ENCODE peak calls at places on chromosomes 5 and 9, in four cellular contexts. K is Caco-2, C is natural killer cell, R is GM10248. D is an unnamed sample.

GRCh38 chr9:1018121-1018520 is 32.0 kb upstream of the DMRT2 start:
- DNase-seq in K (peak), C (no peak), R (peak), D (no peak)

GRCh38 chr5:73411927-73412596 is 36.5 kb downstream of the FOXD1 start:
- DNase-seq in K (no peak), C (no peak), R (no peak), D (no peak)

GRCh38 chr9:95023217-95024003 is 294.1 kb downstream of the FANCC start:
- DNase-seq in K (no peak), C (no peak), R (no peak), D (no peak)

GRCh38 chr9:97479496-97480159 is 21.8 kb upstream of the TMOD1 start:
- DNase-seq in K (no peak), C (no peak), R (no peak), D (no peak)

GRCh38 chr9:19782005-19782404 is 6.8 kb downstream of the SLC24A2 start:
- DNase-seq in K (no peak), C (no peak), R (no peak), D (no peak)

GRCh38 chr9:124139001-124139400 is 118.7 kb upstream of the NEK6 start:
- DNase-seq in K (no peak), C (no peak), R (no peak), D (no peak)

GRCh38 chr9:87667164-87667738 is 58.7 kb upstream of the CTSL start:
- DNase-seq in K (peak), C (no peak), R (no peak), D (no peak)

GRCh38 chr9:120109242-120109641 is 470.7 kb downstream of the CDK5RAP2 start:
- DNase-seq in K (peak), C (no peak), R (no peak), D (no peak)

GRCh38 chr5:126868338-126868737 is 91.4 kb downstream of the LMNB1 start:
- DNase-seq in K (no peak), C (no peak), R (no peak), D (no peak)

GRCh38 chr5:98767563-98767962 is 5.9 kb upstream of the RGMB start:
- DNase-seq in K (no peak), C (no peak), R (no peak), D (no peak)

GRCh38 chr9:15078345-15078744 is 168.1 kb upstream of the FREM1 start:
- DNase-seq in K (no peak), C (no peak), R (no peak), D (no peak)

GRCh38 chr5:149493316-149493715 is 57.9 kb downstream of the CSNK1A1 start:
- DNase-seq in K (no peak), C (no peak), R (no peak), D (no peak)

GRCh38 chr9:5899292-5899691 is 8.6 kb downstream of the MLANA start:
- DNase-seq in K (peak), C (no peak), R (no peak), D (no peak)
- TF ChIP-seq CTCF in K (peak), C (no peak), R (peak), D (peak)

GRCh38 chr9:129898205-129898604 is 62.9 kb downstream of the USP20 start:
- DNase-seq in K (no peak), C (no peak), R (no peak), D (no peak)
- TF ChIP-seq CTCF in K (no peak), C (no peak), R (no peak), D (no peak)

DNA sequence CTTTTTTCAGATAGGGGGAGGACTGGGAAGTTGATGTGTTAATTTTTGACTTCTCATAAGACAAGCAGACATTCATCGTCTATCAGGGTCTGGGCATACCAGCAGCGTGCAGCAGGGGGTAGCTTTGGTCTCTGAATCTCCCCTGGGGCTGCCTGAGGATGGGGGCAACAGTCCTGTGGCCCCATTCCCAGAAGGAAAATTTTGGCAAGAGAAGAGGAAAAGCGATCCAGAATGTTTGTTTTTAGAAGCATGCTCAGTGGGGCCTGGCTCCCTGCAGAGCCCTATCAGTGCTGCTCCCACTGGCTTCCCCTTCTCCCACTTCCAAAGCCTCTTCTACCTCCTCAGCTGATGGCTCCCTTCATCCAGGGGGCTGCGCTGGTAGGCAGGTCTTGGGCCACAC is 194.8 kb upstream of the IL12B start:
- DNase-seq in K (no peak), C (no peak), R (no peak), D (no peak)
- TF ChIP-seq CTCF in K (no peak), C (no peak), R (no peak), D (no peak)

GRCh38 chr5:93681432-93681831 is 60.0 kb downstream of the POU5F2 start:
- DNase-seq in K (no peak), C (no peak), R (no peak), D (no peak)
- TF ChIP-seq CTCF in K (peak), C (no peak), R (no peak), D (peak)

GRCh38 chr9:136853596-136854112 is 1.5 kb downstream of the MAMDC4 start:
- DNase-seq in K (no peak), C (no peak), R (no peak), D (no peak)
- TF ChIP-seq CTCF in K (no peak), C (no peak), R (no peak), D (no peak)

DNA sequence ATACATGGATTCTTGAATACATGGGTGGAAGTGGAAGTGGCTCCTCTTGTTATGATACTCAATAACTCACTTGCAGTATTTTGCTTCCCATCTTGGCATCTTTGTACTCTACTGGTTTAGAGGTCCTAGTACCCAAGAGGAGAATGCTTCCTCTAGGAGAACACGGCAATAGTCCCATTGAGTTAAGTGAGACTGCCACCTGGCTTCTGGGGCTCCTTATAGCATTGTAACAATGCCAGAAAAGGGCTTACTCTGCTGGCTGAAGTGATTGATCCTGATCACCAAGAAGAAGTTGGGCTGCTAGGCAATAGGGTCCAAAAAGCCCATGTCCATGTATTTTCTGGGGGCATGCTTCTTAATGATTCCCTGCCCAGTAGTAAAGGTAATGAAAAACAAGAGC is 627.6 kb upstream of the SGCD start:
- DNase-seq in K (no peak), C (no peak), R (no peak), D (no peak)
- TF ChIP-seq CTCF in K (no peak), C (no peak), R (no peak), D (no peak)

GRCh38 chr9:22029231-22029630 is 20.1 kb upstream of the CDKN2B start:
- DNase-seq in K (no peak), C (no peak), R (no peak), D (no peak)
- TF ChIP-seq CTCF in K (no peak), C (no peak), R (no peak), D (no peak)

DNA sequence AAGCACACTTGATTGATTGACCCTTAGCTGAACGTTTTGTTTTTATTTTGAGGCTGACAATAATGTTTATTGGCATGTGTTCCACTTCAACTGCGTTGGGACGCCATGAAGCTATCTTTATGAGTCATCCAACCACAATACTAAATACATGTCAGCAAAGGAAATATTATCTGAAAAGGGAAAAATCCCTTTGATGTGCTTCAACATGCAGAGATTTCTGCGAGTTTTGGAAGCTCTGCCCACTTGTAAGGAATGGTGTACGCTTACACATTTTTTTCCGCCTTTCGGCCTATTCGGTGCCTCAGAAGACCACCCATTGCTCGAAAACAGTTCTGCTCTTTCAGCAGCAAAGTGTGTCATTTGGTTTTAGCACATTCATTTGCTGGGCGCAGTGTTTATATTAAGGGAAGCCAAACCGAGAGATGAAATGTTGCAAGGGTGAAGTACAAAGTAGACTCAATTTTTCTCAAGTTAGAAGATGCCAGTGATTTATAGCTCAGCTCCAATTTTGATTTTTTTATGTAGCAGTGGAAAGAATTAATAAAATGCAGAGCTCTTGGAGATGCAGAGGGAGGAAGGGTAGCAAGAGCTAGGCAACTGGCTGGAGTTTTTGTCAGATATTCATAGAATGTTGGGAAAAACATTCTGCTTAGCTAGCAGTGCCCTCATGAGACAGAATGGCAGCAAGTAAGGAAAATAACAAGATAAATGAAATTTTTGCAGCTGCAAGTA is 68.9 kb downstream of the PRDM6 start:
- DNase-seq in K (no peak), C (no peak), R (no peak), D (no peak)
- TF ChIP-seq CTCF in K (no peak), C (no peak), R (no peak), D (no peak)

DNA sequence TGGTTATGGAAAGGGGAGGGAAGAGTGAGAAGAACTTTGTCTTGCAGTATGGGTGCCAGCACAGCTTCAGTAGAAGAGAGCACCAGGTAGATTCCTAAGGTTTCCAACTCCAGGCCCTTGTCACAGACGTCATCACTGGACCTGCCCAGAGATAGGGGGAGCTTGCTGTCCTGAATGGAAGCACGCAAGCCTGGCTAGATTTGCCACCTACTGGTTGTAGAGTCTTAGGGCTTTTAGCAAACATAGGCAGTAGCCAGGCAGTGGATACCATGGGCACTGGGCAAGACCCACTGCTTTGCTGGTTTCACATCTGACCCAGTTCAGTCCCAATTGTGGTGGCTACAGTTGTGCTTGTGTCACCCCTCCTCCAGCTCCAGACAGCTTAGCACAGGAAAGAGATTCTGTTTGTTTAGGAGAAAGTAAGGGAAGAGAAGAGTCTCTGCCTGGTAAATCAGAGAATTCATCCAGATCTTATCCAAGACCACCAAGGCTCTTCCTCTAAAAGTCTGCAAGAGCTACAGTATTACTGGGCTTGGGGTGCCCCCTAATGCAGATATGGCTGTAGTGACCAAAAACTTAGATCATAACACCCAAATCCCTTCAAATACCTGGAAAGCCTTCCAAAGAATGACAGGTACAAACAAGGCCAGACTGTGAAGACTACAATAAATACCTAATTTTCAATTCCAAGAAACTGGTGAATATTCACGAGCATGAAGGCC is 158.9 kb downstream of the HINT1 start:
- DNase-seq in K (peak), C (no peak), R (no peak), D (no peak)
- TF ChIP-seq CTCF in K (peak), C (no peak), R (no peak), D (peak)

GRCh38 chr9:105299190-105299854 is 54.9 kb downstream of the SLC44A1 start:
- DNase-seq in K (no peak), C (no peak), R (no peak), D (no peak)

GRCh38 chr9:105296889-105297288 is 52.4 kb downstream of the SLC44A1 start:
- DNase-seq in K (peak), C (no peak), R (no peak), D (no peak)

GRCh38 chr9:105295986-105296385 is 51.5 kb downstream of the SLC44A1 start:
- DNase-seq in K (no peak), C (no peak), R (no peak), D (no peak)

GRCh38 chr9:105296445-105296844 is 52.0 kb downstream of the SLC44A1 start:
- DNase-seq in K (no peak), C (no peak), R (no peak), D (no peak)

DNA sequence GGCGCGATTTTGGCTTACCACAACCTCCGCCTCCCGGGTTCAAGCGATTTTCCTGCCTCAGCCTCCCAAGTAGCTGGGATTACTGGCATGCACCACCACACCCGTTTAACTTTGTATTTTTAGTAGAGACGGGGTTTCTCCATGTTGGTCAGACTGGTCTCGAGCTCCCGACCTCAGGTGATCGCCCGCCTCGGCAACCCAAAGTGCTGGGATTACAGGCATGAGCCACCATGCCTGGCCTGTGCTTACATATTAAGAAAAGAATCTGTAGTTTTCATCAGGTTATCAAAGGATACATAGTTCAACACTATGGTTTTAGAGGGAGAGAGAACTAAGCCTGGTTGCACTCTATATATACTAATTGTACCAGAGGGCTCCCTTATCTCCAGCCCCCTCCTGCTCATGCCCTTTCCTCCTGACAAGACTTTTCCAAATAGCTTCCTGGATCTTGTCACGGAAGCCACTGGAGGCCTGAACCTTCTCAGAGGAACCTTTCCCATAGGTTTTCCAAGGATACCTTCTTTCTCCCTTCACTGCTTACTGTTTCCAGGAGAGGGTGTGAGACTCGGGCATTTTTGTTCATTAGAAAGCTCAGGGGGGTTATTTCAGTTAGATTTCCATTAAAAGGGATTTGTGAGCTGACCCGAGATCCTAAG is 53.1 kb downstream of the SLC44A1 start:
- DNase-seq in K (no peak), C (no peak), R (no peak), D (no peak)
- TF ChIP-seq CTCF in K (no peak), C (no peak), R (no peak), D (no peak)

D was measured in type B pancreatic cell.